ENCODE peak calls at places on chromosome 22, in seven cellular contexts. E is lower lobe of right lung, G is pancreas, Y is foreskin fibroblast, D is cardiac fibroblast, Z is adipocyte, S is psoas muscle. N is an unnamed sample.
A peak's percentile ranks its signal among the peaks of the same experiment; 100 is the strongest.

GRCh38 chr22:28922540-28923244 is 39.3 kb downstream of the ZNRF3 start:
- DNase-seq in E (no peak), G (peak; percentile 64), Y (no peak), D (no peak), Z (no peak), S (no peak), N (no peak)

GRCh38 chr22:30272781-30273180 is 6.1 kb upstream of the OSM start:
- DNase-seq in E (no peak), G (no peak), Y (no peak), D (no peak), Z (no peak), S (no peak), N (no peak)

GRCh38 chr22:35587447-35587870 is 29.7 kb downstream of the MB start:
- DNase-seq in E (peak; percentile 80), G (no peak), Y (no peak), D (no peak), Z (no peak), S (peak; percentile 94), N (peak; percentile 84)

GRCh38 chr22:29733362-29734322 is 13.8 kb downstream of the CABP7 start:
- DNase-seq in E (no peak), G (no peak), Y (peak; percentile 10), D (no peak), Z (no peak), S (peak; percentile 81), N (no peak)

GRCh38 chr22:49962012-49962750 is 1.6 kb downstream of the PIM3 start:
- DNase-seq in E (peak; percentile 88), G (peak; percentile 88), Y (peak; percentile 93), D (peak; percentile 94), Z (peak; percentile 92), S (peak; percentile 96), N (peak; percentile 94)

GRCh38 chr22:28822930-28823481 is 22.6 kb upstream of the XBP1 start:
- DNase-seq in E (no peak), G (peak; percentile 76), Y (no peak), D (no peak), Z (no peak), S (no peak), N (peak; percentile 38)

GRCh38 chr22:26547426-26547825 is 35.2 kb upstream of the TFIP11 start:
- DNase-seq in E (no peak), G (no peak), Y (no peak), D (no peak), Z (no peak), S (no peak), N (no peak)

GRCh38 chr22:27100789-27101188 is 443.4 kb downstream of the MIAT start:
- DNase-seq in E (no peak), G (no peak), Y (no peak), D (no peak), Z (peak; percentile 79), S (no peak), N (no peak)

GRCh38 chr22:23529166-23530103 is 50.7 kb downstream of the IGLL1 start:
- DNase-seq in E (peak; percentile 19), G (no peak), Y (no peak), D (no peak), Z (no peak), S (peak; percentile 17), N (no peak)

GRCh38 chr22:33835196-33835788 is 85.0 kb downstream of the LARGE1 start:
- DNase-seq in E (no peak), G (no peak), Y (no peak), D (no peak), Z (peak; percentile 52), S (peak; percentile 57), N (no peak)

GRCh38 chr22:48444320-48445112 is 1383.2 kb downstream of the BRD1 start:
- DNase-seq in E (peak; percentile 27), G (no peak), Y (no peak), D (no peak), Z (no peak), S (no peak), N (peak; percentile 47)

GRCh38 chr22:33785283-33785991 is 134.8 kb downstream of the LARGE1 start:
- DNase-seq in E (no peak), G (no peak), Y (no peak), D (peak; percentile 85), Z (peak; percentile 66), S (no peak), N (no peak)

GRCh38 chr22:33811686-33812085 is 108.6 kb downstream of the LARGE1 start:
- DNase-seq in E (no peak), G (no peak), Y (no peak), D (peak; percentile 62), Z (peak; percentile 78), S (peak; percentile 60), N (no peak)

GRCh38 chr22:47091241-47091691 is 328.8 kb downstream of the TBC1D22A start:
- DNase-seq in E (no peak), G (no peak), Y (no peak), D (no peak), Z (peak; percentile 24), S (no peak), N (no peak)

GRCh38 chr22:19430890-19431541 is 517 bp downstream of the HIRA start:
- DNase-seq in E (peak; percentile 60), G (peak; percentile 55), Y (peak; percentile 24), D (peak; percentile 38), Z (peak; percentile 65), S (peak; percentile 71), N (peak; percentile 32)

GRCh38 chr22:35540600-35541253 is at the start of gene RASD2:
- DNase-seq in E (no peak), G (peak; percentile 24), Y (no peak), D (no peak), Z (peak; percentile 42), S (peak; percentile 70), N (peak; percentile 85)

GRCh38 chr22:22728382-22728781 is 84.0 kb downstream of the GGTLC2 start:
- DNase-seq in E (no peak), G (no peak), Y (no peak), D (peak; percentile 36), Z (no peak), S (no peak), N (no peak)

GRCh38 chr22:48822278-48823233 is 1005.1 kb downstream of the BRD1 start:
- DNase-seq in E (no peak), G (no peak), Y (no peak), D (no peak), Z (no peak), S (no peak), N (no peak)

GRCh38 chr22:35961480-35961902 is 67.1 kb downstream of the RBFOX2 start:
- DNase-seq in E (no peak), G (peak; percentile 19), Y (peak; percentile 84), D (peak; percentile 74), Z (peak; percentile 64), S (no peak), N (no peak)

GRCh38 chr22:19287889-19288288 is 3.6 kb downstream of the CLTCL1 start:
- DNase-seq in E (no peak), G (no peak), Y (peak; percentile 64), D (peak; percentile 94), Z (peak; percentile 87), S (no peak), N (no peak)

GRCh38 chr22:44543362-44543761 is 45.3 kb upstream of the RTL6 start:
- DNase-seq in E (no peak), G (no peak), Y (no peak), D (no peak), Z (no peak), S (no peak), N (no peak)

GRCh38 chr22:45887202-45888131 is 89.5 kb downstream of the WNT7B start:
- DNase-seq in E (peak; percentile 79), G (peak; percentile 62), Y (no peak), D (no peak), Z (no peak), S (peak; percentile 44), N (peak; percentile 83)

GRCh38 chr22:42684462-42685195 is 35.4 kb upstream of the CYB5R3 start:
- DNase-seq in E (no peak), G (no peak), Y (peak; percentile 32), D (no peak), Z (peak; percentile 43), S (peak; percentile 73), N (no peak)

GRCh38 chr22:42303304-42304020 is 33.0 kb upstream of the TCF20 start:
- DNase-seq in E (no peak), G (no peak), Y (no peak), D (no peak), Z (no peak), S (no peak), N (no peak)

GRCh38 chr22:49307071-49307830 is 520.4 kb downstream of the BRD1 start:
- DNase-seq in E (no peak), G (peak; percentile 8), Y (no peak), D (no peak), Z (no peak), S (peak; percentile 26), N (no peak)

GRCh38 chr22:28883917-28884753 is 763 bp downstream of the ZNRF3 start:
- DNase-seq in E (peak; percentile 65), G (peak; percentile 47), Y (peak; percentile 44), D (peak; percentile 27), Z (peak; percentile 74), S (peak; percentile 74), N (peak; percentile 91)

GRCh38 chr22:17257578-17257977 is 38.3 kb upstream of the ADA2 start:
- DNase-seq in E (no peak), G (no peak), Y (no peak), D (no peak), Z (no peak), S (no peak), N (no peak)
- H3K4me3 ChIP-seq in E (no peak overlapping the region), G (peak overlapping the region; percentile 39), Y (no peak overlapping the region), D (no peak overlapping the region), Z (no peak overlapping the region), S (peak overlapping the region; percentile 50), N (peak overlapping the region; percentile 19)

GRCh38 chr22:38267086-38267485 is 5.7 kb downstream of the TMEM184B start:
- DNase-seq in E (no peak), G (no peak), Y (no peak), D (peak; percentile 89), Z (no peak), S (no peak), N (peak; percentile 60)
- H3K4me3 ChIP-seq in E (no peak overlapping the region), G (no peak overlapping the region), Y (no peak overlapping the region), D (no peak overlapping the region), Z (no peak overlapping the region), S (no peak overlapping the region), N (no peak overlapping the region)

DNA sequence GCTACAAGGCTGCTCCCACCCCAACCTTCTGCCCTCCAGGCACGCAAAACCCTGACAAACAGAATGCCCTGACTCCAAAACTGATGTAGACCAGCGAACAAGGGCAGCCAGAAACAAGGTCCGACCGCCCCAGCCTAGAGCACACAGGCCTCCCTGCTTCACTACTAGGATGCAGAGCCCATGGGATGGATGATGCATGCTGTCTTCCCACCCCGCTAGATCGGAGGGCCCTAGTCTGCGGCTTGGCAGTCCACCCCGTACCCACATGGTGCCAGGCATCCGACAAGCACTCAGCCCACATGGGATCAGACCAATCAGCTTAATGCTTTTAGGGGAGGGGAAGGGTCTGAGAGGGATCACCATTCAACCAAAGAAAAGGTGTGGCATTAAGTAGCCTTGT is 30.6 kb downstream of the PISD start:
- DNase-seq in E (no peak), G (no peak), Y (no peak), D (no peak), Z (no peak), S (no peak), N (no peak)
- H3K4me3 ChIP-seq in E (peak overlapping the region; percentile 75), G (peak overlapping the region; percentile 80), Y (peak overlapping the region; percentile 94), D (peak overlapping the region; percentile 78), Z (peak overlapping the region; percentile 93), S (peak overlapping the region; percentile 79), N (no peak overlapping the region)

DNA sequence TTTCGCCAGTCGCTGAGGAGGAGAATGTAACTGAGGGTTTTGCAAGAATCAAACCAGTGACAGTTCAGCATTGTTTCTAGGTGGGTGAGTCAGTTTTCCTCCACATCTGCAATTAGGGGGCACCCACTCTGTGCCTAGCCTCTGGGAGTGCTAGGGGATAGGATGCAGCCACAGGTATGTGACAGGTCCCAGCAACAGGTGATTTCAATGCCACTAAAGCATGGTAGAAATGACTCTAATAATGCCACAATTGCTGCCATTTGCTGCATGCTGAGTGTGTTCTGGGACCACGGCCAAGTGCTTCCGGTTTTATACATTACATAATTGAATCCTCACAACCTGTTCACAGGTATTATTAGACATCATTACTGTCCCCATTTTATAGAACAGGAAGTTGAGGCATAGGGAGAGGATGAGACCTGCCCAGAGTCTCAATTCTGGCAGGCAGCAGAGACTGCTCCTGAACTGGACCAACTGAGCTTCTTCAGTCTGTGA is 556 bp downstream of the CRYBB2 start:
- DNase-seq in E (no peak), G (no peak), Y (no peak), D (no peak), Z (no peak), S (no peak), N (peak; percentile 31)
- H3K4me3 ChIP-seq in E (no peak overlapping the region), G (no peak overlapping the region), Y (no peak overlapping the region), D (no peak overlapping the region), Z (no peak overlapping the region), S (no peak overlapping the region), N (no peak overlapping the region)